ENCODE peak calls at places on chromosomes 4 and X, in seven cellular contexts. R is upper lobe of right lung, E is fibroblast of lung, Y is heart right ventricle, O is right atrium auricular region, D is upper lobe of left lung, N is left ventricle myocardium inferior. I is an unnamed sample.

GRCh38 chr4:22677780-22678179 is 15.0 kb upstream of the GBA3 start:
- DNase-seq in O (no peak), R (no peak), D (no peak), E (no peak), Y (no peak), N (no peak), I (no peak)

GRCh38 chrX:134186362-134187121 is 50.4 kb upstream of the CCDC160 start:
- DNase-seq in N (no peak), R (no peak), Y (no peak), O (no peak), E (no peak), D (no peak), I (no peak)

GRCh38 chr4:24624381-24624780 is 40.0 kb upstream of the DHX15 start:
- DNase-seq in D (no peak), E (no peak), O (no peak), Y (no peak), R (no peak), N (no peak), I (no peak)

GRCh38 chrX:108090474-108091265 is 672 bp downstream of the PSMD10 start:
- DNase-seq in E (peak; percentile 37), N (no peak), O (no peak), Y (no peak), D (no peak), R (no peak), I (no peak)

GRCh38 chr4:188869581-188869980 is 730.3 kb downstream of the TRIML1 start:
- DNase-seq in O (no peak), N (no peak), R (no peak), Y (no peak), D (no peak), E (peak; percentile 59), I (no peak)

GRCh38 chr4:88211473-88212252 is 53.2 kb upstream of the ABCG2 start:
- DNase-seq in O (no peak), E (peak; percentile 59), N (no peak), D (no peak), R (no peak), Y (no peak), I (no peak)

GRCh38 chrX:119685225-119686066 is 7.5 kb downstream of the SEPTIN6 start:
- DNase-seq in E (no peak), N (no peak), Y (peak; percentile 28), O (peak; percentile 79), D (no peak), R (peak; percentile 56), I (no peak)

GRCh38 chr4:53055274-53055673 is 193.2 kb downstream of the RASL11B start:
- DNase-seq in E (peak; percentile 77), N (no peak), O (no peak), R (no peak), D (no peak), Y (no peak), I (peak; percentile 18)

GRCh38 chr4:2341261-2341841 is 77.1 kb downstream of the ZFYVE28 start:
- DNase-seq in Y (no peak), O (peak; percentile 42), R (peak; percentile 58), E (no peak), N (no peak), D (peak; percentile 79), I (no peak)

GRCh38 chr4:9996319-9997110 is 24.8 kb downstream of the SLC2A9 start:
- DNase-seq in Y (no peak), R (no peak), O (peak; percentile 58), E (peak; percentile 33), D (no peak), N (no peak), I (no peak)

GRCh38 chr4:140144937-140145336 is 9.0 kb downstream of the MAML3 start:
- DNase-seq in R (no peak), Y (no peak), E (no peak), N (no peak), D (no peak), O (no peak), I (no peak)

GRCh38 chr4:39505581-39505980 is 21.7 kb downstream of the UGDH start:
- DNase-seq in E (no peak), D (no peak), N (no peak), O (no peak), Y (no peak), R (no peak), I (no peak)

GRCh38 chr4:39498724-39499014 is 28.6 kb downstream of the UGDH start:
- DNase-seq in N (no peak), E (no peak), Y (no peak), O (no peak), D (no peak), R (no peak), I (no peak)

GRCh38 chr4:39497909-39498723 is 29.1 kb downstream of the UGDH start:
- DNase-seq in D (no peak), Y (no peak), R (no peak), O (peak; percentile 43), N (no peak), E (peak; percentile 37), I (no peak)

DNA sequence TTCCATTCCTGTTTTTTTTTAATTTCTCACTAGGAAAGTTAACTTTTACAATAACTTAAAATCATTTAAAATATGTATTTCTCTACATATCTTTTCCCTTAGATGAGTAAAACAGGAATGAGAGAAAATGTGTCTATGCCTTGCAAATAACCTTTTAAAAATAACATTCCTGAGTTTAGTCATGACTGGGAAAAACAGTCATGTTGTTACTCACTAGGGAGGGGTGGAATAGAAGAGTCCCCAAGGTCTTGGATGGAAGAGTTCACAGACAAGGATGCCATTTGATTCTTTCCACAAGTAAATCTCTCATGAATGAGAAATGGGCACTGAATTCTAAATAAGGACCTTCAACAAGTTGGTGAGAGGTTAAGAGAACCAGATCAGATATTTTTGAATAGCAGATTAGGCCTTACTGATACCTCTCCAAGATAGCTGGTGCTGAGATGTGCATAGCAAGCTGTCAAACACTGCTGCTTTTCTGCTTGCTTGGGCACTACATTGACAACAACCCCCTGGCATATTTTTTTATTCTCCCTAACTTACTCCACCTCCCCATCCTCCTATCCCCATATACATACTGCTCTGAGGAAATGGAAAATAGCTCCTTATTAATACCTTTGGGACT is 25.1 kb downstream of the UGDH start:
- DNase-seq in Y (no peak), O (no peak), E (peak; percentile 70), R (no peak), N (no peak), D (no peak), I (no peak)
- H3K36me3 ChIP-seq in Y (peaks cover 39% of the 10 kb centered on the region), O (peaks cover 75% of the 10 kb centered on the region), E (peaks cover 14% of the 10 kb centered on the region), R (peaks cover 90% of the 10 kb centered on the region), N (peaks cover 85% of the 10 kb centered on the region), D (peaks cover 51% of the 10 kb centered on the region), I (no peaks in the 10 kb centered on the region)

GRCh38 chr4:174713821-174714220 is 115.2 kb downstream of the GLRA3 start:
- DNase-seq in Y (no peak), R (no peak), O (no peak), N (no peak), D (no peak), E (no peak), I (no peak)

GRCh38 chr4:174713181-174713580 is 115.9 kb downstream of the GLRA3 start:
- DNase-seq in R (no peak), O (no peak), Y (no peak), D (no peak), E (no peak), N (no peak), I (no peak)

GRCh38 chr4:174716986-174717770 is 111.9 kb downstream of the GLRA3 start:
- DNase-seq in O (no peak), E (no peak), D (no peak), R (no peak), N (no peak), Y (no peak), I (no peak)

GRCh38 chr4:174717788-174718187 is 111.3 kb downstream of the GLRA3 start:
- DNase-seq in Y (no peak), O (no peak), R (no peak), N (no peak), E (no peak), D (no peak), I (no peak)

DNA sequence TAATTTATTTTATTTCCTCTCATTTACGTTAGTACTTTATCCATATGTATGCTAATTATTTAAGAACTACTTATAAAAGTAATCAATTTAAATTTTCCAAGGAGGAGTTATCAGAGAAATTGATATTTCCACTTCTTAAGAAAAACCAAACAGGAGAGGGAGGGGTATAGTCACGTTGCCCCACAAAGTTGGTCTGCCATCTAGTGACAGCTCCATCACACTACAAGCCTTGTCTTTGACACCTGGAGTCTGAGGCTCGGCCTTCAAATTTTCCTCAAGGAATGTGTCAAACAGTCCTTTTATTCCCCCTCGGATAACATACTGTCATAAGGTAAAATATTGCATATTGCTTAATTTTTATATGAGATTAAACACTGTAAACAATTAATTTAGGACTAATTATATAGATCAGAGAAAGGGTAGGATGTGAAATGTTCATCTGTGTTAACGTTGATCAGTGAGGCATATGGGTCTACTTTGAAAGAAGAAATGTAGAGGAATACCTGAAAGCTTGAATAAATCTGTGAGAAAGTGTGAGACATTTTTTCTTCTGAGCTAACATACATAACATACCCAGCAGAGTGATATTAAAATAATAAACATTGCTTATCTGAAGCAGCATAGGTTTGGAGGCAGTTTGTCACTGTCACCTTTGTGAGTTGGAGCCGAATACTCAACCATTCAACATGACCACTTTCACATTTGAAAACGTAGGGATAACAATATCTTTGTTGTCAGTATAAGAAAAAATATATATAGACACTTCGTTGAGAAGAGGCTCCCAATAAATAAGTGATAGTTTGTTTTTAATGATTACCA is 114.4 kb downstream of the GLRA3 start:
- DNase-seq in D (no peak), N (no peak), Y (no peak), O (no peak), R (no peak), E (peak; percentile 47), I (peak; percentile 9)
- TF ChIP-seq CTCF in D (peak; percentile 47), N (peak; percentile 71), Y (peak; percentile 58), O (peak; percentile 62), R (peak; percentile 70), E (peak; percentile 69), I (peak; percentile 89)

GRCh38 chr4:184643726-184644125 is 5.5 kb downstream of the CASP3 start:
- DNase-seq in E (no peak), D (no peak), N (no peak), O (no peak), R (no peak), Y (no peak), I (no peak)

GRCh38 chr4:184644553-184645307 is 4.5 kb downstream of the CASP3 start:
- DNase-seq in D (no peak), R (no peak), Y (no peak), N (no peak), O (no peak), E (no peak), I (no peak)

GRCh38 chr4:184636897-184637296 is 12.3 kb downstream of the CASP3 start:
- DNase-seq in R (no peak), N (no peak), E (no peak), O (no peak), Y (no peak), D (no peak), I (no peak)

GRCh38 chr4:184636144-184636543 is 13.1 kb downstream of the CASP3 start:
- DNase-seq in Y (no peak), D (no peak), O (no peak), N (no peak), R (no peak), E (no peak), I (no peak)

DNA sequence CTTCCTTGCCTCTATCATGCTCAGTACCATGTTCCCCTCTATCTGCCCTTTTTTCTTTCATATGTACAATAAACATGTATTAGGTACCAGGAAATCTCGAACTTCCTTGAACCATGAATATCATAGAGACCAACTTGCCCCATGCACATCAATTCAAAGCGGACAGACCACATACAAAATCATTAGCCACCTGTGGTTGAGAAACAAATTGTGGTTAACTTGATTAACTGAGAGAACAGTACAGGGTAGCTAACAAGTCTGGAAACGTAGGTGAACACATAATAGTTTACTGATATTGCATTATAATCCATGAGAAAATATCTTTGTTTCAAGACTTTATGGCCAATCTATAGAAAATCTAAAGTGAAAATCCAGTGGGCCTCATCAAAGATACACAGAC is 8.2 kb downstream of the CASP3 start:
- DNase-seq in N (no peak), R (no peak), E (no peak), D (no peak), Y (no peak), O (no peak), I (no peak)
- H3K36me3 ChIP-seq in N (peaks cover 24% of the 10 kb centered on the region), R (peaks cover 28% of the 10 kb centered on the region), E (peaks cover 10% of the 10 kb centered on the region), D (peaks cover 21% of the 10 kb centered on the region), Y (peaks cover 14% of the 10 kb centered on the region), O (peaks cover 16% of the 10 kb centered on the region), I (no peaks in the 10 kb centered on the region)

GRCh38 chr4:3729885-3730226 is 36.3 kb upstream of the ADRA2C start:
- DNase-seq in R (no peak), E (no peak), O (no peak), D (no peak), Y (no peak), N (no peak), I (no peak)
- TF ChIP-seq CTCF in R (no peak), E (no peak), O (no peak), D (no peak), Y (no peak), N (no peak), I (no peak)

I was measured in kidney epithelial cell.